ENCODE peak calls at places on chromosomes 1 and 21, in nine cellular contexts. V is GM23338, H is stomach, C is GM12892, Z is suprapubic skin, Q is prostate gland, K is HepG2, J is spleen, A is SK-N-SH. O is an unnamed sample.

GRCh38 chr1:36532810-36533401 is 50.2 kb upstream of the CSF3R start:
- DNase-seq in V (no peak), Z (peak; percentile 2), K (no peak), A (no peak), C (no peak), H (no peak), Q (no peak), J (no peak), O (no peak)

GRCh38 chr1:24717867-24718650 is 27.2 kb upstream of the CLIC4 start:
- DNase-seq in Q (no peak), A (no peak), H (no peak), C (no peak), Z (no peak), J (no peak), V (no peak), K (no peak), O (no peak)

GRCh38 chr1:69871412-69871811 is 303.7 kb downstream of the LRRC7 start:
- DNase-seq in J (no peak), Q (no peak), A (no peak), C (no peak), V (no peak), K (no peak), Z (no peak), H (no peak), O (no peak)

GRCh38 chr1:153431928-153432327 is 15.6 kb downstream of the S100A7A start:
- DNase-seq in V (no peak), H (no peak), K (no peak), Q (no peak), C (no peak), Z (no peak), J (no peak), A (no peak), O (peak; percentile 47)

GRCh38 chr1:1782399-1783221 is 4.3 kb upstream of the NADK start:
- DNase-seq in H (peak; percentile 88), V (peak; percentile 79), Q (peak; percentile 83), C (no peak), A (no peak), J (peak; percentile 89), Z (no peak), K (peak; percentile 57), O (no peak)

GRCh38 chr21:46111857-46112730 is 14.2 kb downstream of the COL6A2 start:
- DNase-seq in J (peak; percentile 61), H (peak; percentile 24), Z (peak; percentile 80), Q (no peak), A (peak; percentile 11), V (no peak), C (peak; percentile 8), K (no peak), O (no peak)

GRCh38 chr1:26285366-26286063 is 5.6 kb downstream of the SH3BGRL3 start:
- DNase-seq in H (no peak), V (peak; percentile 90), A (peak; percentile 74), K (peak; percentile 73), Q (no peak), Z (peak; percentile 73), C (no peak), J (peak; percentile 85), O (no peak)

GRCh38 chr1:154547333-154547732 is 11.1 kb downstream of the UBE2Q1 start:
- DNase-seq in K (no peak), V (no peak), J (peak; percentile 35), C (no peak), A (no peak), Q (no peak), Z (no peak), H (peak; percentile 30), O (no peak)

DNA sequence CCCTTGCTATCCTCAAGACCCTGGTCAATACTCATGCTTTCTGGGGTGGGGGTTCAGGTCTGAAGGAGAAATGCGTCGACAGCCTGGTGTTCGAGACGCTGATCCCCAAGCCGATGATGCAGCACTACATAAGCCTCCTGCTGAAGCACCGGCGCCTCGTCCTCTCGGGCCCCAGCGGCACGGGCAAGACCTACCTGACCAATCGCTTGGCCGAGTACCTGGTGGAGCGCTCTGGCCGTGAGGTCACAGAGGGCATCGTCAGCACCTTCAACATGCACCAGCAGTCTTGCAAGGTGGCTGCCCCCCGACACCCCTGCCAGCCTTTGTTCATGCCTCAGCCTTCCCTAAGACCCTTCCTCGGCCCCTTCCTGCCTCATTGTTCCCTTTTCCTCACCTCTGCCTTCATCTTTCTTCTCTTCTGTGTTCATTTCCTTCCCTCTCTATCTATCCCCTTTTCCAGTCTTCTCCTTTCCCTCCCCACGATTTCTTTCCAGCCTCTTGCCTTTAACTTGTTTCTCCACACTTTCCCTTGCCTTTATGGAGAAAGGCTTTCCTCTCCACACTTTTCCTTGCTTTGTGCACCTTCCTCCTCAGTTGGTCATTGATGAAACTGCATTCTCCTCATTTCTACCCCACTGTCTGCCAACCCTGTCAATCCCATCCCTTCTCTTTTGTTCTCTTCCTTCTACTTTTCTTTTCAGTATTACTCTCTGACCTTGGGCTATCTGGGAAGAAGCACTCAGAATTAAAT is 18.3 kb upstream of the IPO9 start:
- DNase-seq in C (no peak), Q (no peak), A (no peak), K (no peak), J (no peak), Z (peak; percentile 68), H (no peak), V (no peak), O (no peak)
- TF ChIP-seq POLR2AphosphoS5 in C (no peak), Q (no peak), A (no peak), K (no peak), J (peak; percentile 30), Z (no peak), H (no peak), V (no peak), O (no peak)

DNA sequence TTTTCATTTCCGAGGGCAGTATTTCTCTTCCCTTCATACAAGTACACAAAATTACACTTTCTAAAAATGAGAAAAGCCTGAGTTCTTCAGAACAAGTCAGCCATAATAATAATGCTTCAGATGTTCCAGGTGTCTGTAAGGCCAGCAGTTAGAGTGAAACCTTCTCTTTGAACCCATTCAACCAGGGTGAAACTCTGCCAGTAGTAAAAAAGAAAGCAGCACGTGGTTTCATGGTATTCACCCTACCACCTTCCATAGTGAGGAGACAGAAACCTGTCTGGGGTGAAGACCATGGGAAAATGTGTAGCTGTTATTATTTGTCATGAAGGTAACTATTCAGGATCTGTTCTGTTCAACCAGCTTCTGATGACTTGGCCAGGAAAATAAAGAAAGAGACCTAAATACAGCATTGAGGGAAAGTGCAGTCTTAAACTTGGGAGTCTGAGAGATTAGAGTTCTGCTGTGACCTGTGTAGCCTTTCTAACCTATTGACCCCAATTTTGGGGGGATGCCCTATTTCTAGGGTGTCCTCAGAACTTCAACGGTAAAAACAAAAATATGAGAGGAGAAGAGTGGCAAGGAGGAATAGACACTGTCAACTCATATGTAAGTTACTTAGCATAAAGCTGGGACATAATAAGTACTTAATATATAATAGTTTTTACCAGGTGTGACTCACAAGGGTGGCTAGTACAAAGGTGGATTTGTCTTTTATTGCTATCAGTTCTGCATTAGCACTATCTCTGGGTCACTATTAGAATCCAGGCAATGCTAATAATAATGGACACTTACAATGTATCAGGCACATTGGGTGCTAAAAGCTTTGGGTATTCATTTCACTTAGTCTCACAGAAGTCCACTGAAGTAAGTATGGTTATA is 70.0 kb upstream of the TNFSF4 start:
- DNase-seq in A (no peak), H (no peak), K (no peak), V (no peak), J (no peak), C (no peak), Q (no peak), Z (no peak), O (no peak)
- TF ChIP-seq POLR2AphosphoS5 in A (no peak), H (no peak), K (no peak), V (no peak), J (no peak), C (no peak), Q (no peak), Z (no peak), O (no peak)

GRCh38 chr1:63326473-63327380 is 4.4 kb downstream of the FOXD3 start:
- DNase-seq in H (no peak), C (no peak), K (no peak), V (peak; percentile 65), Q (no peak), J (no peak), A (peak; percentile 55), Z (no peak), O (no peak)

GRCh38 chr1:63328140-63328521 is 5.8 kb downstream of the FOXD3 start:
- DNase-seq in Z (no peak), J (no peak), K (no peak), C (no peak), A (no peak), H (no peak), V (peak; percentile 53), Q (no peak), O (no peak)

GRCh38 chr1:63326106-63326472 is 3.7 kb downstream of the FOXD3 start:
- DNase-seq in H (no peak), Z (no peak), C (no peak), J (no peak), K (no peak), A (peak; percentile 41), V (peak; percentile 69), Q (no peak), O (no peak)

GRCh38 chr1:63329621-63330330 is 7.4 kb downstream of the FOXD3 start:
- DNase-seq in Z (no peak), C (no peak), Q (no peak), V (peak; percentile 40), J (no peak), A (peak; percentile 51), H (no peak), K (no peak), O (no peak)

GRCh38 chr1:63327417-63328139 is 5.2 kb downstream of the FOXD3 start:
- DNase-seq in Q (no peak), Z (no peak), K (peak; percentile 24), A (peak; percentile 89), V (peak; percentile 96), J (peak; percentile 82), H (peak; percentile 62), C (no peak), O (no peak)
- TF ChIP-seq POLR2AphosphoS5 in Q (peak; percentile 9), Z (no peak), K (no peak), A (no peak), V (no peak), J (no peak), H (no peak), C (no peak), O (no peak)

GRCh38 chr1:43488165-43488564 is 34.4 kb upstream of the HYI start:
- DNase-seq in K (no peak), Q (no peak), Z (no peak), C (no peak), V (no peak), A (no peak), H (no peak), J (no peak), O (no peak)

GRCh38 chr1:43495204-43495603 is 35.5 kb upstream of the PTPRF start:
- DNase-seq in K (no peak), H (no peak), C (no peak), Z (no peak), Q (no peak), V (peak; percentile 34), A (no peak), J (no peak), O (no peak)

GRCh38 chr1:43492816-43493215 is 37.9 kb upstream of the PTPRF start:
- DNase-seq in V (no peak), A (no peak), H (no peak), C (no peak), J (no peak), K (no peak), Q (peak; percentile 67), Z (no peak), O (no peak)

GRCh38 chr1:43491056-43491455 is 37.3 kb upstream of the HYI start:
- DNase-seq in V (no peak), Z (no peak), J (no peak), A (no peak), Q (no peak), K (no peak), C (no peak), H (no peak), O (no peak)

DNA sequence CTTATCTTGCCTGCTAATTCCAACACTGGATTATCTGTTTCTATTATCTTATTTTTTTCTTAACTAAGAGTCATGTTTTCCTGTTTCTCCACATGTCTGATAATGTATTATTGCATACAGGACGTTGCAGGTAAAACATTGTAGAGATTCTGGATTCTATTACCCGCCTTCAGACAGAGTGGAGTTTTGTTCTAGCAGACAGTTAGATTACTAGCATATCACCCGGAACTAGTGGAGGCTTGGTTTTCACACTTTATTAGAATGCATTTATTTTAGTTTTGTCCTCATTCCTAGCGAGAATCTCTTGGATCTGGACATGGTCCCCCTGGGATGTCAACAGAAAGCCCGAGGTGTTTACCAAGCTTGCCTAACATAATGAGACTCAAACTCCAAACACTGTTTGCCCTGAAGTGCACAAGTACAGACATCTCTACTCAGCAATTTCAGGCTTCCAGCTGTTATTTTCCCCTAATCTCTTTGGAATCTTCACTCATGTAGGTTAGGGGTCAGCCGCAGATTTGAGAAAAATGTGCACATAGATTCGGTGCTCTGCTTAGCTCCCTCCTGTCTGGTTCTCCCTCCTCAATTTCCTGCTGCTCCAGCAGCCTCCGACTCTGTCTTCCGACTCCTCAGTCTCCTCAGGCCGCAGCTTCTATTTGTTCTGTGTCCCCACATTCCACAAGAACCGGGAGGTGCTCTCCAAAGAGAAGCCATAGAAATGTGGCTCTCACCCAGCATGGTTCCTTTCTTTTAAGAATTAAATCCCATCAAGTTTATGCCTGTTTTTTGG is 36.8 kb upstream of the PTPRF start:
- DNase-seq in J (no peak), K (peak; percentile 71), A (no peak), V (peak; percentile 87), H (no peak), C (no peak), Z (no peak), Q (no peak), O (no peak)
- TF ChIP-seq POLR2AphosphoS5 in J (no peak), K (no peak), A (no peak), V (no peak), H (no peak), C (no peak), Z (no peak), Q (peak; percentile 20), O (no peak)

O was measured in vagina.